ENCODE peak calls at places on chromosomes 7 and 10, in ten cellular contexts. T is transverse colon, N is GM12878, B is K562, F is HepG2, E is suprapubic skin, I is H1, K is upper lobe of left lung, J is sigmoid colon, X is esophagus muscularis mucosa. G is an unnamed sample.

GRCh38 chr7:12706900-12707536 is 19.6 kb downstream of the ARL4A start:
- DNase-seq in T (no peak), N (no peak), B (no peak), F (no peak), E (no peak), I (no peak), K (no peak), J (no peak), X (no peak), G (no peak)

GRCh38 chr7:253491-254336 is 36.3 kb upstream of the FOXL3 start:
- DNase-seq in T (no peak), N (no peak), B (no peak), F (no peak), E (no peak), I (no peak), K (no peak), J (no peak), X (no peak), G (no peak)

GRCh38 chr7:1691601-1692499 is 21.8 kb downstream of the ELFN1 start:
- DNase-seq in T (no peak), N (no peak), B (no peak), F (no peak), E (peak), I (no peak), K (peak), J (peak), X (no peak), G (peak)

GRCh38 chr7:49001610-49002033 is 77.3 kb downstream of the CDC14C start:
- DNase-seq in T (peak), N (peak), B (peak), F (peak), E (no peak), I (peak), K (no peak), J (no peak), X (no peak), G (no peak)

GRCh38 chr10:26448706-26449435 is 10.7 kb downstream of the APBB1IP start:
- DNase-seq in T (peak), N (peak), B (no peak), F (no peak), E (no peak), I (no peak), K (peak), J (no peak), X (peak), G (no peak)

GRCh38 chr10:1187855-1188555 is 131.8 kb downstream of the WDR37 start:
- DNase-seq in T (no peak), N (no peak), B (no peak), F (no peak), E (peak), I (no peak), K (peak), J (peak), X (no peak), G (no peak)

GRCh38 chr10:3239066-3239919 is 66.7 kb upstream of the PITRM1 start:
- DNase-seq in T (peak), N (no peak), B (peak), F (peak), E (peak), I (peak), K (peak), J (peak), X (no peak), G (peak)

GRCh38 chr7:4837814-4838625 is 23.8 kb downstream of the PAPOLB start:
- DNase-seq in T (no peak), N (no peak), B (no peak), F (no peak), E (peak), I (no peak), K (no peak), J (peak), X (no peak), G (no peak)

GRCh38 chr10:13158401-13158800 is 3.0 kb upstream of the MCM10 start:
- DNase-seq in T (no peak), N (no peak), B (no peak), F (no peak), E (no peak), I (no peak), K (no peak), J (no peak), X (no peak), G (no peak)

GRCh38 chr7:101744588-101744987 is 72.8 kb upstream of the CUX1 start:
- DNase-seq in T (no peak), N (no peak), B (no peak), F (no peak), E (no peak), I (no peak), K (no peak), J (no peak), X (no peak), G (no peak)

GRCh38 chr7:151406886-151407583 is 2.8 kb downstream of the WDR86 start:
- DNase-seq in T (no peak), N (no peak), B (no peak), F (peak), E (no peak), I (no peak), K (no peak), J (peak), X (no peak), G (no peak)

GRCh38 chr7:47291461-47292051 is 290.4 kb downstream of the TNS3 start:
- DNase-seq in T (no peak), N (peak), B (no peak), F (no peak), E (no peak), I (no peak), K (no peak), J (no peak), X (peak), G (no peak)

GRCh38 chr7:102875700-102876192 is 37.1 kb upstream of the LRRC17 start:
- DNase-seq in T (no peak), N (no peak), B (peak), F (peak), E (no peak), I (peak), K (no peak), J (no peak), X (no peak), G (peak)

GRCh38 chr7:29975564-29975963 is 14.0 kb downstream of the SCRN1 start:
- DNase-seq in T (no peak), N (no peak), B (no peak), F (no peak), E (no peak), I (no peak), K (no peak), J (no peak), X (no peak), G (no peak)

GRCh38 chr10:63671317-63671937 is 150.2 kb downstream of the REEP3 start:
- DNase-seq in T (no peak), N (no peak), B (no peak), F (no peak), E (no peak), I (no peak), K (no peak), J (no peak), X (no peak), G (no peak)

GRCh38 chr7:63071920-63072319 is 926.7 kb upstream of the ZNF722 start:
- DNase-seq in T (no peak), N (no peak), B (no peak), F (no peak), E (no peak), I (no peak), K (no peak), J (no peak), X (peak), G (no peak)

GRCh38 chr7:118054529-118054928 is 129.4 kb upstream of the LSM8 start:
- DNase-seq in T (no peak), N (no peak), B (no peak), F (no peak), E (no peak), I (no peak), K (no peak), J (no peak), X (no peak), G (no peak)

GRCh38 chr10:5871596-5871995 is 18.1 kb downstream of the ANKRD16 start:
- DNase-seq in T (no peak), N (no peak), B (no peak), F (no peak), E (no peak), I (no peak), K (no peak), J (no peak), X (no peak), G (no peak)

GRCh38 chr7:11539853-11540252 is 292.1 kb downstream of the THSD7A start:
- DNase-seq in T (no peak), N (no peak), B (no peak), F (no peak), E (no peak), I (no peak), K (no peak), J (no peak), X (no peak), G (no peak)

GRCh38 chr10:4266387-4267083 is 481.5 kb upstream of the KLF6 start:
- DNase-seq in T (no peak), N (no peak), B (no peak), F (no peak), E (no peak), I (no peak), K (peak), J (no peak), X (peak), G (no peak)

GRCh38 chr7:22564511-22565045 is 64.6 kb upstream of the STEAP1B start:
- DNase-seq in T (no peak), N (no peak), B (peak), F (no peak), E (no peak), I (no peak), K (no peak), J (no peak), X (no peak), G (no peak)

GRCh38 chr10:1169186-1169885 is 113.2 kb downstream of the WDR37 start:
- DNase-seq in T (no peak), N (no peak), B (no peak), F (no peak), E (peak), I (no peak), K (no peak), J (peak), X (no peak), G (no peak)

GRCh38 chr10:97333601-97334369 is 744 bp downstream of the FRAT2 start:
- DNase-seq in T (peak), N (no peak), B (peak), F (no peak), E (peak), I (no peak), K (peak), J (peak), X (no peak), G (peak)

GRCh38 chr7:38855389-38855788 is 53.6 kb downstream of the VPS41 start:
- DNase-seq in T (no peak), N (no peak), B (no peak), F (no peak), E (no peak), I (no peak), K (no peak), J (no peak), X (no peak), G (no peak)

GRCh38 chr7:84686373-84686772 is 491.8 kb upstream of the SEMA3A start:
- DNase-seq in T (no peak), N (no peak), B (no peak), F (no peak), E (no peak), I (no peak), K (no peak), J (no peak), X (no peak), G (no peak)

GRCh38 chr7:133054167-133054840 is 27.6 kb downstream of the CHCHD3 start:
- DNase-seq in T (no peak), N (no peak), B (no peak), F (no peak), E (no peak), I (no peak), K (no peak), J (no peak), X (no peak), G (no peak)

GRCh38 chr7:133052826-133053225 is 29.1 kb downstream of the CHCHD3 start:
- DNase-seq in T (no peak), N (no peak), B (no peak), F (no peak), E (no peak), I (no peak), K (no peak), J (no peak), X (no peak), G (no peak)

GRCh38 chr7:133051719-133052118 is 30.2 kb downstream of the CHCHD3 start:
- DNase-seq in T (no peak), N (no peak), B (no peak), F (no peak), E (no peak), I (no peak), K (no peak), J (no peak), X (no peak), G (no peak)

GRCh38 chr7:133052357-133052756 is 29.5 kb downstream of the CHCHD3 start:
- DNase-seq in T (no peak), N (no peak), B (no peak), F (no peak), E (no peak), I (no peak), K (no peak), J (no peak), X (no peak), G (no peak)

GRCh38 chr7:133053321-133053891 is 28.5 kb downstream of the CHCHD3 start:
- DNase-seq in T (no peak), N (no peak), B (no peak), F (no peak), E (peak), I (no peak), K (no peak), J (peak), X (no peak), G (no peak)
- TF ChIP-seq POLR2AphosphoS5 in T (no peak), N (no peak), B (no peak), F (no peak), E (no peak), I (no peak), K (no peak), J (no peak), X (peak), G (no peak)

DNA sequence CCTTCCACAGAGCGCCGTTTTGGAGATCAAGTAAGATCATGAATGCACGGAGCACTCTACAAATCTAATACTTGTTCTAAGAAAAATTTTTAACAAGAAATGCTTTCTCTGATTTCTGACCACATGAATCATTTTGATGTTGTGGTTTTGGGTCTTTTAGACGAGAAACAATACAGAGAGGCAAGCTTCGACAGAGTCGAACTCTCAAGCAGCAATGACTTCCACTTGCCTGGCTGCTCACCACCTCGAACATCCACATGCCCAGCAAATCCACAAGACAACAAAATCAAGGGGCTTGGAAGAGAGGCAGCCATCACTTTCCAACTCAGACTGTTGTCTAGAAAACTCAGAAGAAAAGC is 69.4 kb upstream of the GSDME start:
- DNase-seq in T (no peak), N (no peak), B (no peak), F (no peak), E (no peak), I (no peak), K (no peak), J (no peak), X (no peak), G (no peak)
- TF ChIP-seq EP300 in T (no peak), N (no peak), B (no peak), F (no peak), E (no peak), I (no peak), K (no peak), J (no peak), X (no peak), G (no peak)

GRCh38 chr10:125606406-125606805 is 76.6 kb downstream of the TEX36 start:
- DNase-seq in T (no peak), N (no peak), B (no peak), F (no peak), E (no peak), I (no peak), K (no peak), J (no peak), X (no peak), G (no peak)
- TF ChIP-seq POLR2A in T (no peak), N (no peak), B (no peak), F (no peak), E (no peak), I (no peak), K (no peak), J (no peak), X (no peak), G (no peak)

DNA sequence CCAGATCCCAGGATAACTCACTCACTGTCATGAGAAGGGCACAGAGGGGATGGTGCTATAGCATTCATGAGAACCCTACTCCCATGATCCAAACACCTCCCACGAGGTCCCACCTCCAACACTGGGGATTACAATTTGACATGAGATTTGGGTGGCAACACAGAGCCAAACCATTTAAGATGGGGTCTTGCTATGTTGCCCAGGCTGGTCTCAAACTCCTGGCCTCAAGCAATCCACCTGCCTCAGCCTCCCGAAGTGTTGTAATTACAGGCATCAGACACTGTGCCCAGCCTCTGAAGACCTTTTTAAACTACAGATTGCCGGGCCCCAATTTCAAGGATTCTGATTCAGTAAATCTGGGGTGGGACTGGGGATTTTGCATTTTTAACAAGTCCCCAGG is 98.5 kb downstream of the BAMBI start:
- DNase-seq in T (no peak), N (no peak), B (no peak), F (no peak), E (no peak), I (no peak), K (no peak), J (no peak), X (no peak), G (no peak)
- TF ChIP-seq POLR2AphosphoS5 in T (no peak), N (no peak), B (no peak), F (no peak), E (no peak), I (no peak), K (no peak), J (no peak), X (no peak), G (no peak)

GRCh38 chr10:112246-112645 is 23.0 kb upstream of the ZMYND11 start:
- DNase-seq in T (no peak), N (no peak), B (no peak), F (no peak), E (no peak), I (no peak), K (peak), J (no peak), X (no peak), G (no peak)
- TF ChIP-seq EP300 in T (no peak), N (no peak), B (no peak), F (no peak), E (no peak), I (no peak), K (no peak), J (no peak), X (no peak), G (no peak)

DNA sequence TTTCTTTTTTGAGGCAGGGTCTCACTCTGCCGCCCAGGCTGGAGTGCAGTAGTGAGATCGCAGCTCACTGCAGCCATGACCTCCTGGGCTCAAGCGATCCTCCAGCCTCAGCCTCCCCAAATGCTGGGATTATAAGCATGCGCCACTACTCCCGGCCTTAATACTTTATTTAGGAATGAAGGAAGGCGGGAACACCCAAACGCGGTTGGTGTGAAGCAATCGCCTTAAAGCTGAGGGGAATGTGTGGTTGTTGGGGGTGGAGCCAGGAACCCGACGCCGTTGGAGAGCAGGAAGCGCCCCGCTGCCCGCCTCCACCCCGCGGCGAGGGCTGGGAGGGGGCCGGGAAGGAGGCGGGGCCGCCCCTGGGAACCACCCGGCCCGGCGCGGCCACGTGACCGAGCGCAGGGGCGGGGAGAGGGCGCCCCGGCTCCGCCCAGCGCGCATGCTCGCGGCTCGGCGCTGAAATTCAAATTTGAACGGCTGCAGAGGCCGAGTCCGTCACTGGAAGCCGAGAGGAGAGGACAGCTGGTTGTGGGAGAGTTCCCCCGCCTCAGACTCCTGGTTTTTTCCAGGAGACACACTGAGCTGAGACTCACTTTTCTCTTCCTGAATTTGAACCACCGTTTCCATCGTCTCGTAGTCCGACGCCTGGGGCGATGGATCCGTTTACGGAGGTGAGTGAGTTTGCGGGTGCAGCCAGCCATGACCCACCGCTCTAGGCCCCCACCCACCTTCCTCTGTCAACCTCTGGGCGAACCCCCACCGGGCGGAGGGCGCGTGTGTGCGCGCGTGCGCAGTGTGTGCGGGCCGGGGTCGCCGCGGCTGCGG is at the start of gene ANLN:
- DNase-seq in T (peak), N (peak), B (peak), F (peak), E (peak), I (peak), K (peak), J (peak), X (peak), G (peak)
- TF ChIP-seq POLR2A in T (no peak), N (peak), B (peak), F (peak), E (no peak), I (peak), K (no peak), J (no peak), X (no peak), G (no peak)

DNA sequence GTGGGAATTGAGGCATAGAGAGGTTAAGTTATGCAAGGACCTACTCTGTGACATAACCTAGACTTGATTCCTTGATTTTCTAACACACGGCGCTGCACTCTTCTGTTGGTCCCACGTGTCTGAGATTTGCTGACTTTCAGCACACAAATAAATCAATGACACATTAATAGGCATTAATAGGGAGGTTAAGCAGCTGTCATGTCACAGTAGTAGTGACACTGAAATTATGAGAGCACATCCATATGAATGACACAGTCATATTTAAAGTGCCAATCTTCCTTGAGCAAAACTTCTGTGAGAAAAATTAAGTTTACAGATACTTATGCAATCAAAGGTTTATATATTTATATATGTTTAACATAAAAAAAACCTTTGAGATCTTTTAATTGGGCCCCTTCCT is 805.4 kb upstream of the SORCS1 start:
- DNase-seq in T (no peak), N (no peak), B (no peak), F (no peak), E (no peak), I (no peak), K (no peak), J (no peak), X (no peak), G (no peak)
- TF ChIP-seq POLR2AphosphoS5 in T (no peak), N (no peak), B (no peak), F (no peak), E (no peak), I (no peak), K (no peak), J (no peak), X (no peak), G (no peak)

DNA sequence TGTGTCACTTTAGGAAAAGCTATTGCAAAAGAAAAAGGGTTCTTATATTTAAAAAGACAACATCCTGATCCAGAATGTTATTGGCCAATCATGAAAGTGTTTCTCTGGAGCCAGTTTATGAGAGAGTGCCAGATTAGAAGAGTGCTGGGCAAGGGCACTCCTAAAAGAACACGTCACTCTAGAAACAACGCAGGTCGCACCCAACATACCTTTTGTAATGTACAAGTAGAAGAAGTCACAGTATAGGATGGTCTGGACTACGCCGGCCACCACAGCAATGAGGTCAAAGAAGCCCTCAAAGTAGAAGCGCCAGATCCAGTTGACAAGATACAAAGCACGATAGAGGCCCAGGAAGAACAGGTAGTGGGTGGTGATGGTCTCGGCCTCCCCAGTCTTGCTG is 18.1 kb upstream of the DAGLB start:
- DNase-seq in T (no peak), N (no peak), B (no peak), F (no peak), E (no peak), I (no peak), K (peak), J (no peak), X (no peak), G (no peak)
- TF ChIP-seq EP300 in T (no peak), N (no peak), B (no peak), F (no peak), E (no peak), I (no peak), K (no peak), J (no peak), X (no peak), G (no peak)

G was measured in stomach.